ENCODE peak calls at places on chromosomes 13 and 19, in five cellular contexts. N, R, L, Y and J are unnamed samples.
A peak's percentile ranks its signal among the peaks of the same experiment; 100 is the strongest.

GRCh38 chr19:35521124-35521743 is 6.9 kb downstream of the SBSN start:
- ATAC-seq in R (no peak), Y (no peak), N (no peak), L (no peak), J (no peak)

GRCh38 chr13:43291289-43292055 is 268.1 kb downstream of the DNAJC15 start:
- ATAC-seq in Y (no peak), L (no peak), R (no peak), N (no peak), J (no peak)

GRCh38 chr13:114078501-114079451 is 53.6 kb downstream of the RASA3 start:
- ATAC-seq in Y (no peak), R (no peak), N (peak; percentile 24), L (peak; percentile 94), J (peak; percentile 83)

GRCh38 chr19:7970716-7971448 is 27.4 kb upstream of the TIMM44 start:
- ATAC-seq in N (peak; percentile 75), L (peak; percentile 6), Y (peak; percentile 76), R (peak; percentile 91), J (no peak)

GRCh38 chr19:51325161-51325979 is 13.9 kb downstream of the IGLON5 start:
- ATAC-seq in Y (no peak), N (peak; percentile 25), R (no peak), L (no peak), J (no peak)

GRCh38 chr13:34594507-34594906 is 347.6 kb upstream of the NBEA start:
- ATAC-seq in Y (no peak), R (no peak), L (no peak), N (no peak), J (no peak)

GRCh38 chr19:4077800-4078683 is 11.3 kb upstream of the ZBTB7A start:
- ATAC-seq in L (peak; percentile 81), Y (peak; percentile 96), R (peak; percentile 82), N (peak; percentile 73), J (peak; percentile 82)

GRCh38 chr19:9362905-9363304 is at the start of gene ZNF177:
- ATAC-seq in N (no peak), R (peak; percentile 81), L (no peak), Y (no peak), J (no peak)

GRCh38 chr13:50140153-50140552 is 124.9 kb downstream of the KCNRG start:
- ATAC-seq in N (no peak), R (no peak), L (no peak), Y (no peak), J (no peak)

GRCh38 chr19:4722671-4723464 is 774 bp downstream of the DPP9 start:
- ATAC-seq in L (no peak), Y (peak; percentile 38), R (no peak), N (peak; percentile 5), J (no peak)

GRCh38 chr19:36152061-36152885 is at the start of gene COX7A1:
- ATAC-seq in R (peak; percentile 44), L (peak; percentile 86), Y (no peak), N (no peak), J (peak; percentile 90)

GRCh38 chr19:14497347-14497921 is 1.5 kb upstream of the GIPC1 start:
- ATAC-seq in R (peak; percentile 19), L (peak; percentile 8), Y (no peak), N (peak; percentile 64), J (no peak)

GRCh38 chr19:21603431-21604153 is 98.2 kb downstream of the ZNF429 start:
- ATAC-seq in R (peak; percentile 66), N (peak; percentile 65), Y (no peak), L (no peak), J (no peak)

GRCh38 chr19:2167896-2168618 is 4.3 kb downstream of the DOT1L start:
- ATAC-seq in Y (peak; percentile 50), N (no peak), L (peak; percentile 48), R (peak; percentile 12), J (no peak)

GRCh38 chr13:79270859-79271258 is 135.2 kb downstream of the RBM26 start:
- ATAC-seq in R (no peak), L (no peak), N (no peak), Y (no peak), J (no peak)

GRCh38 chr13:23963947-23964346 is 66.6 kb upstream of the C1QTNF9B start:
- ATAC-seq in N (no peak), L (no peak), R (no peak), Y (peak; percentile 73), J (no peak)

GRCh38 chr13:43569688-43570087 is 217.1 kb downstream of the ENOX1 start:
- ATAC-seq in R (no peak), Y (no peak), L (no peak), N (no peak), J (peak; percentile 46)

GRCh38 chr13:88627071-88627470 is 955.9 kb downstream of the SLITRK5 start:
- ATAC-seq in L (no peak), R (no peak), N (no peak), Y (peak; percentile 44), J (no peak)

GRCh38 chr19:49409441-49410029 is 13.7 kb downstream of the PTH2 start:
- ATAC-seq in R (peak; percentile 66), N (no peak), Y (peak; percentile 83), L (peak; percentile 46), J (no peak)

GRCh38 chr19:50322234-50322633 is 6.9 kb downstream of the KCNC3 start:
- ATAC-seq in L (no peak), N (no peak), Y (no peak), R (no peak), J (no peak)

GRCh38 chr13:95749545-95749944 is 72.6 kb downstream of the DNAJC3 start:
- ATAC-seq in R (no peak), Y (no peak), L (no peak), N (no peak), J (no peak)
- TF ChIP-seq POLR2AphosphoS5 in R (no peak), Y (no peak), L (no peak), N (no peak), J (no peak)

DNA sequence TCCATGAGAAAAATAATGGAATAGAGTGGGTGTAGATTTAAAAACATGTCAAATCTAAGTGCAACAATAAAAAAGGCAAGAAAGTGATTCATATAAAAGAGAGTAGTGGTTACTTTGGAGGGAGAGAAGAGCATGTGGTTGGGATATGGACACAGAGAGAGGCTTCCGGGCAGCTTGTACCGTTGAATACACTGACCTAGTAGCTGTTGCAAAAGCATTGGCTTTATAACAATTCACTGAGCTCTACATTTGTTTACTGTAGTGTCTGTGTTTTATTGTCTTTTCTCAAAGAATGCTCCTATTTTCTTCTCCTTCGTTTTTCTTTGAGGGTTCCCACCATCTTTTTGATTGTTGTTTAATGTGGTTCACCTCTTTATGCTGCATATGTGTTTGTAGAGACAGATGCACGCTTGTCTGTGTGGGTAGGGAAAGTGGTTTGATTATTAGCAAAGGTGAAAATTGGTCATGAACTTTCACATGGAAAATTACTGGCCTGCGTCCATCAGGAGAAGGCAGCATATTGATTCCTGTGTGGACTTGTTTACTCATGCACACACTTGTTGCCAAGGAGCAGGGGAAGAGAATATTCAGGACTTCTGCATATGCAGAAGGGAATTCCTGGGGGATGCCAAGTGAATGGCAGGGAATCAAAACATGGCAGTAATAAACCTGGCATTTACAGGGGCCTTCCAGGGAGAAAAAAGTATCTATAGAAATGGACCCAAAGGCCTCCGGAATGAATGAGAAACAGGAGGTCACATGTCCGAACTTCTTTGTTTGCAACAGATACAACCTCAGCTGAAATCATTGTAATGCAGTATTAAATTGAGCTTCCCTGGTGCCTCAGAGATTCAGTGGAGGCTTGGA is 30.0 kb upstream of the IRS2 start:
- ATAC-seq in L (no peak), Y (no peak), N (peak; percentile 66), R (no peak), J (no peak)
- TF ChIP-seq EP300 in L (no peak), Y (no peak), N (no peak), R (no peak), J (no peak)

DNA sequence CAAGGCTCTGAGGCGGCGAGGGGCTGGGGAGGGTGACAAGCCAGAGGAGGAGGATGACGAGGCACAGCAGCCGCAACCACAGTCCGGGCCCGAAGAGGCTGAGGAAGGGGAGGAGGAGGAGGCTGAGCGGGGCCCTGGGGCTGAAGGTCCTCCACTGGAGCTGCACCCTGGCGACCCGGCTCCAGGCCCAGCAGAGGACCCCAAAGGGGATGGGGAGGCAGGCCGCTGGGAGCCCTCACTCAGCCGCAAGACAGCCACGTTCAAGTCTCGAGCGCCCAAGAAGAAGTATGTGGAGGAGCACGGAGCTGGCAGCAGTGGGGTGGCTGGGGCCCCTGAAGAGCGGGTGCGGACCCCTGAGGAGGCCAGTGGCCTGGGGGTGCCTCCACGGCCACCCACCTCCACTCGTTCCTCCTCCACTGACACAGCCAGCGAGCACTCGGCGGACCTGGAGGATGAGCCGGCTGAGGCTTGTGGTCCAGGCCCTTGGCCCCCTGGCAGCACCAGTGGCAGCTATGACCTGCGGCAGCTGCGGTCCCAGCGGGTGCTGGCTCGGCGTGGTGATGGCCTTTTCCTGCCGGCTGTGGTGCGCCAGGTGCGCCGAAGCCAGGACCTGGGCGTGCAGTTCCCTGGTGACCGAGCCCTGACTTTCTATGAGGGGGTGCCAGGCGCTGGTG is 2.9 kb downstream of the CIC start:
- ATAC-seq in Y (no peak), R (no peak), N (no peak), L (no peak), J (no peak)
- H3K4me1 ChIP-seq in Y (peaks cover 34% of the 10 kb centered on the region), R (peaks cover 17% of the 10 kb centered on the region), N (peaks cover 29% of the 10 kb centered on the region), L (peaks cover 46% of the 10 kb centered on the region), J (no peaks in the 10 kb centered on the region)

DNA sequence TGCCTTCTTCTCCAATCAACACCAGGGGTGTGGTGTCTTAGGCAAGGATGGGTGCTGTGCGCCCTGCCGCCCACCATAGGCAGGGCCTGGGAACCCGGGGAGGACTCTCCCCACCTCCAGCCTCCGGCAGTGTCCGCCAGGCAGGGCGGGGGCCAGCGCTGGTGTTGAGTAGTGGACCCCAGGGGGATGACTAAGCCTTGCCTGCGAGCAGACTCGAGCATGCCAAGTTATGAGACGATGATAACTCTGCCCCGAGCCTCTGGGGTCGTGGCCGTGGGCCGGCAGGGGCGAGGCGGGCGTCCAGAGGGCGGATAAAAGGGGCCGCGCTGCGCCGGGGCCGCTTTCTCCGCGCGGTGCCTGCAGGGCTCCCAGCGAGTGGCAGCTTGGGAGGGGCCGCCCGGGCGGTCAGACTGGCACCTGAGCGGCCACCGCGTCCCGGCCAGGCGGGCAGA is at the start of gene MEDAG:
- ATAC-seq in R (no peak), L (peak; percentile 94), N (no peak), Y (no peak), J (peak; percentile 93)
- TF ChIP-seq POLR2AphosphoS5 in R (no peak), L (no peak), N (no peak), Y (no peak), J (peak; percentile 64)